ENCODE peak calls at places on chromosomes 16 and 17, in nine cellular contexts. One of them, this sample, is unnamed.
A peak's percentile ranks its signal among the peaks of the same experiment; 100 is the strongest.

GRCh38 chr16:595942-596735 is 6.3 kb downstream of the RAB40C start:
- DNase-seq in IMR-90: no peak
- DNase-seq in tibial nerve: no peak
- DNase-seq in ovary: no peak
- DNase-seq in psoas muscle: no peak
- DNase-seq in MM.1S: no peak
- DNase-seq in left lung: peak; percentile 80
- DNase-seq in endodermal cell: no peak
- DNase-seq in cardiac muscle cell: no peak
- DNase-seq in this sample: no peak

GRCh38 chr17:38601539-38602351 is 4.0 kb downstream of the SRCIN1 start:
- DNase-seq in IMR-90: no peak
- DNase-seq in tibial nerve: no peak
- DNase-seq in ovary: no peak
- DNase-seq in psoas muscle: no peak
- DNase-seq in MM.1S: no peak
- DNase-seq in left lung: no peak
- DNase-seq in endodermal cell: peak; percentile 89
- DNase-seq in cardiac muscle cell: peak; percentile 33
- DNase-seq in this sample: no peak

GRCh38 chr16:13335894-13336293 is 434.5 kb downstream of the SHISA9 start:
- DNase-seq in IMR-90: no peak
- DNase-seq in tibial nerve: no peak
- DNase-seq in ovary: no peak
- DNase-seq in psoas muscle: no peak
- DNase-seq in MM.1S: no peak
- DNase-seq in left lung: no peak
- DNase-seq in endodermal cell: no peak
- DNase-seq in cardiac muscle cell: no peak
- DNase-seq in this sample: no peak

GRCh38 chr16:69839798-69840409 is 77.8 kb downstream of the WWP2 start:
- DNase-seq in IMR-90: no peak
- DNase-seq in tibial nerve: no peak
- DNase-seq in ovary: no peak
- DNase-seq in psoas muscle: peak; percentile 34
- DNase-seq in MM.1S: no peak
- DNase-seq in left lung: no peak
- DNase-seq in endodermal cell: no peak
- DNase-seq in cardiac muscle cell: no peak
- DNase-seq in this sample: no peak

GRCh38 chr16:50301626-50302471 is 35.5 kb downstream of the ADCY7 start:
- DNase-seq in IMR-90: peak; percentile 86
- DNase-seq in tibial nerve: no peak
- DNase-seq in ovary: peak; percentile 20
- DNase-seq in psoas muscle: peak; percentile 66
- DNase-seq in MM.1S: no peak
- DNase-seq in left lung: peak; percentile 79
- DNase-seq in endodermal cell: peak; percentile 38
- DNase-seq in cardiac muscle cell: peak; percentile 75
- DNase-seq in this sample: no peak

GRCh38 chr17:2123467-2124251 is 68.8 kb downstream of the HIC1 start:
- DNase-seq in IMR-90: peak; percentile 34
- DNase-seq in tibial nerve: no peak
- DNase-seq in ovary: no peak
- DNase-seq in psoas muscle: no peak
- DNase-seq in MM.1S: no peak
- DNase-seq in left lung: no peak
- DNase-seq in endodermal cell: peak; percentile 63
- DNase-seq in cardiac muscle cell: peak; percentile 48
- DNase-seq in this sample: no peak

GRCh38 chr16:73028721-73029361 is 19.1 kb downstream of the ZFHX3 start:
- DNase-seq in IMR-90: no peak
- DNase-seq in tibial nerve: no peak
- DNase-seq in ovary: no peak
- DNase-seq in psoas muscle: no peak
- DNase-seq in MM.1S: no peak
- DNase-seq in left lung: no peak
- DNase-seq in endodermal cell: peak; percentile 64
- DNase-seq in cardiac muscle cell: no peak
- DNase-seq in this sample: no peak

GRCh38 chr17:78414178-78415162 is 36.0 kb downstream of the PGS1 start:
- DNase-seq in IMR-90: no peak
- DNase-seq in tibial nerve: no peak
- DNase-seq in ovary: no peak
- DNase-seq in psoas muscle: no peak
- DNase-seq in MM.1S: no peak
- DNase-seq in left lung: peak; percentile 83
- DNase-seq in endodermal cell: no peak
- DNase-seq in cardiac muscle cell: no peak
- DNase-seq in this sample: peak; percentile 40

GRCh38 chr16:58937661-58938060 is 203.5 kb upstream of the GOT2 start:
- DNase-seq in IMR-90: no peak
- DNase-seq in tibial nerve: no peak
- DNase-seq in ovary: no peak
- DNase-seq in psoas muscle: no peak
- DNase-seq in MM.1S: no peak
- DNase-seq in left lung: no peak
- DNase-seq in endodermal cell: no peak
- DNase-seq in cardiac muscle cell: no peak
- DNase-seq in this sample: no peak

GRCh38 chr16:1273816-1274215 is 17.9 kb downstream of the TPSD1 start:
- DNase-seq in IMR-90: no peak
- DNase-seq in tibial nerve: no peak
- DNase-seq in ovary: no peak
- DNase-seq in psoas muscle: no peak
- DNase-seq in MM.1S: no peak
- DNase-seq in left lung: no peak
- DNase-seq in endodermal cell: no peak
- DNase-seq in cardiac muscle cell: no peak
- DNase-seq in this sample: no peak

GRCh38 chr16:55515110-55515509 is 6.2 kb downstream of the LPCAT2 start:
- DNase-seq in IMR-90: peak; percentile 54
- DNase-seq in tibial nerve: no peak
- DNase-seq in ovary: no peak
- DNase-seq in psoas muscle: no peak
- DNase-seq in MM.1S: no peak
- DNase-seq in left lung: no peak
- DNase-seq in endodermal cell: no peak
- DNase-seq in cardiac muscle cell: no peak
- DNase-seq in this sample: no peak

GRCh38 chr16:15925631-15926030 is 23.8 kb upstream of the ABCC1 start:
- DNase-seq in IMR-90: no peak
- DNase-seq in tibial nerve: no peak
- DNase-seq in ovary: no peak
- DNase-seq in psoas muscle: no peak
- DNase-seq in MM.1S: no peak
- DNase-seq in left lung: no peak
- DNase-seq in endodermal cell: no peak
- DNase-seq in cardiac muscle cell: no peak
- DNase-seq in this sample: no peak

GRCh38 chr16:17194190-17194780 is 276.5 kb downstream of the XYLT1 start:
- DNase-seq in IMR-90: peak; percentile 16
- DNase-seq in tibial nerve: peak; percentile 31
- DNase-seq in ovary: peak; percentile 47
- DNase-seq in psoas muscle: peak; percentile 38
- DNase-seq in MM.1S: no peak
- DNase-seq in left lung: peak; percentile 83
- DNase-seq in endodermal cell: peak; percentile 91
- DNase-seq in cardiac muscle cell: peak; percentile 13
- DNase-seq in this sample: peak; percentile 53

GRCh38 chr16:50548659-50549560 is 714 bp downstream of the NKD1 start:
- DNase-seq in IMR-90: no peak
- DNase-seq in tibial nerve: no peak
- DNase-seq in ovary: peak; percentile 55
- DNase-seq in psoas muscle: no peak
- DNase-seq in MM.1S: no peak
- DNase-seq in left lung: no peak
- DNase-seq in endodermal cell: no peak
- DNase-seq in cardiac muscle cell: peak; percentile 18
- DNase-seq in this sample: peak; percentile 6

GRCh38 chr17:75774471-75774987 is 9.5 kb upstream of the GALK1 start:
- DNase-seq in IMR-90: no peak
- DNase-seq in tibial nerve: no peak
- DNase-seq in ovary: peak; percentile 52
- DNase-seq in psoas muscle: no peak
- DNase-seq in MM.1S: no peak
- DNase-seq in left lung: no peak
- DNase-seq in endodermal cell: no peak
- DNase-seq in cardiac muscle cell: no peak
- DNase-seq in this sample: no peak

GRCh38 chr17:75774988-75775668 is 9.5 kb upstream of the UNK start:
- DNase-seq in IMR-90: peak; percentile 44
- DNase-seq in tibial nerve: peak; percentile 8
- DNase-seq in ovary: peak; percentile 56
- DNase-seq in psoas muscle: no peak
- DNase-seq in MM.1S: no peak
- DNase-seq in left lung: no peak
- DNase-seq in endodermal cell: peak; percentile 85
- DNase-seq in cardiac muscle cell: peak; percentile 56
- DNase-seq in this sample: no peak

GRCh38 chr17:75777243-75777922 is 7.2 kb upstream of the UNK start:
- DNase-seq in IMR-90: no peak
- DNase-seq in tibial nerve: no peak
- DNase-seq in ovary: no peak
- DNase-seq in psoas muscle: no peak
- DNase-seq in MM.1S: no peak
- DNase-seq in left lung: no peak
- DNase-seq in endodermal cell: no peak
- DNase-seq in cardiac muscle cell: peak; percentile 51
- DNase-seq in this sample: no peak

GRCh38 chr17:75778861-75779249 is 5.8 kb upstream of the UNK start:
- DNase-seq in IMR-90: peak; percentile 35
- DNase-seq in tibial nerve: no peak
- DNase-seq in ovary: no peak
- DNase-seq in psoas muscle: no peak
- DNase-seq in MM.1S: peak; percentile 74
- DNase-seq in left lung: no peak
- DNase-seq in endodermal cell: no peak
- DNase-seq in cardiac muscle cell: no peak
- DNase-seq in this sample: peak; percentile 36

GRCh38 chr17:75776399-75777242 is 8.0 kb upstream of the UNK start:
- DNase-seq in IMR-90: no peak
- DNase-seq in tibial nerve: no peak
- DNase-seq in ovary: peak; percentile 57
- DNase-seq in psoas muscle: no peak
- DNase-seq in MM.1S: no peak
- DNase-seq in left lung: no peak
- DNase-seq in endodermal cell: peak; percentile 61
- DNase-seq in cardiac muscle cell: peak; percentile 55
- DNase-seq in this sample: peak; percentile 25
- H3K27ac ChIP-seq in IMR-90: no peak overlapping the region
- H3K27ac ChIP-seq in tibial nerve: peak overlapping the region; percentile 61
- H3K27ac ChIP-seq in ovary: no peak overlapping the region
- H3K27ac ChIP-seq in psoas muscle: peak overlapping the region; percentile 99
- H3K27ac ChIP-seq in MM.1S: no peak overlapping the region
- H3K27ac ChIP-seq in left lung: peak overlapping the region; percentile 48
- H3K27ac ChIP-seq in endodermal cell: no peak overlapping the region
- H3K27ac ChIP-seq in cardiac muscle cell: peak overlapping the region; percentile 36
- H3K27ac ChIP-seq in this sample: peak overlapping the region; percentile 17

GRCh38 chr16:85347213-85347591 is 234.9 kb upstream of the CIBAR2 start:
- DNase-seq in IMR-90: no peak
- DNase-seq in tibial nerve: no peak
- DNase-seq in ovary: no peak
- DNase-seq in psoas muscle: no peak
- DNase-seq in MM.1S: no peak
- DNase-seq in left lung: peak; percentile 80
- DNase-seq in endodermal cell: peak; percentile 86
- DNase-seq in cardiac muscle cell: peak; percentile 31
- DNase-seq in this sample: no peak
- TF ChIP-seq CTCF in IMR-90: peak; percentile 42
- TF ChIP-seq CTCF in tibial nerve: no peak
- TF ChIP-seq CTCF in ovary: no peak
- TF ChIP-seq CTCF in psoas muscle: peak; percentile 11
- TF ChIP-seq CTCF in MM.1S: no peak
- TF ChIP-seq CTCF in left lung: peak; percentile 25
- TF ChIP-seq CTCF in endodermal cell: peak; percentile 84
- TF ChIP-seq CTCF in cardiac muscle cell: peak; percentile 47
- TF ChIP-seq CTCF in this sample: no peak

DNA sequence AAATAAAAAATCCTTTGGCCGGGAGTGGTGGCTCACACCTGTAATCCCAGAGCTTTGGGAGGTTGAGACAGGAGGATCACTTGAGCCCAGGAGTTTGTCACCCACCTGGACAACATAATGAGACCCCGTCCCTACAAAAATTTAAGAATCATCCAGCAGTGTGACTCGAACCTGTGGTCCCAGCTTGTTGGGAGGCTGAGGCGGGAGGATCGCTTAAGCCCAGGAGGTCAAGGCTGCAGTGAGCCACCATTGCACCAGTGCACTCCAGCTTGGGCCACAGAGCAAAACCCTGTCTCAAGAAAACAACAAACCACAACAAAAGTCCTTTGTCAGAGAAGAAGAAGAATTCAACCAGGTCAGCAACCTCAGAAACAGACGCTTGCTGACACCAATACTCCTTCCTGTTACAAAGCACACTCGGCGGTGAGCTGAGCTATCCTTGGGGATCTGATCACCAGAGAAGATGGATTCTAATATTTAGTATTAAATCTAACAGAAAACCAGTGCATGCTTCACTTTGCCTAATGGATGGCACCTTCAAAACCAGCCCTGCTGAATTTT is 12.9 kb upstream of the PVALEF start:
- DNase-seq in IMR-90: no peak
- DNase-seq in tibial nerve: no peak
- DNase-seq in ovary: no peak
- DNase-seq in psoas muscle: no peak
- DNase-seq in MM.1S: peak; percentile 70
- DNase-seq in left lung: peak; percentile 43
- DNase-seq in endodermal cell: no peak
- DNase-seq in cardiac muscle cell: no peak
- DNase-seq in this sample: no peak
- H3K27ac ChIP-seq in IMR-90: no peak overlapping the region
- H3K27ac ChIP-seq in tibial nerve: no peak overlapping the region
- H3K27ac ChIP-seq in ovary: no peak overlapping the region
- H3K27ac ChIP-seq in psoas muscle: no peak overlapping the region
- H3K27ac ChIP-seq in MM.1S: no peak overlapping the region
- H3K27ac ChIP-seq in left lung: peak overlapping the region; percentile 84
- H3K27ac ChIP-seq in endodermal cell: no peak overlapping the region
- H3K27ac ChIP-seq in cardiac muscle cell: no peak overlapping the region
- H3K27ac ChIP-seq in this sample: no peak overlapping the region

DNA sequence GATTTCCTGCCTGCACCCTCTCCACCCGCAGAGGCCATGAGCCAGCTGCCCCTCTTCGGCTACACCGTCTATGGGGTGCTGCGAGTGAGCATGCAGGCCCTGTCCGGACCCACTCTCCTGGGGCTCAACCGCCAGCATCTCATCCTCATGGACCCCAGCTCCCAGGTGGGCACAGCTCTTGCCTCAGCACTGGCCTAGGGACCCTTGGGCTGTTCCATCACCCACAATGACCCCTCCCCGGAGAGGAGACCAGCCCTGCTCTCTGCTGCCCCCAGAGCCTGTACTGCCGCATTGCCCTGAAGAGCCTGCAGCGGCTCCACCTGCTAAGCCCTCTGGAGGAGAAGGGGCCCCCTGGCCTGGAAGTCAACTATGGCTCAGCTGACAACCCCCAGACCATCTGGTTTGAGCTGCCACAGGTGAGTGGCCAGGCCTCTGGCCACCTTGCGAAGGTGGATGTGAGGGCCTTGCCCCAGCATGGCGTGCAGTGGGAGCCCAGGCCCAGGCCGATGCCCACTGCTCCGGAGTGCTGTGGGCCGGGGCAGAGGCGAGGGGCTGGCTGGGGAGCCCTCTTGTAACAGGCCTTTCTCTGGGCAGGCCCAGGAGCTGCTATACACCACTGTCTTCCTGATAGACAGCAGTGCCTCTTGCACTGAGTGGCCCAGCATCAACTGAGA is 7.3 kb upstream of the SMIM5 start:
- DNase-seq in IMR-90: peak; percentile 4
- DNase-seq in tibial nerve: no peak
- DNase-seq in ovary: no peak
- DNase-seq in psoas muscle: no peak
- DNase-seq in MM.1S: peak; percentile 33
- DNase-seq in left lung: no peak
- DNase-seq in endodermal cell: peak; percentile 95
- DNase-seq in cardiac muscle cell: peak; percentile 17
- DNase-seq in this sample: no peak
- TF ChIP-seq CTCF in IMR-90: peak; percentile 56
- TF ChIP-seq CTCF in tibial nerve: peak; percentile 50
- TF ChIP-seq CTCF in ovary: no peak
- TF ChIP-seq CTCF in psoas muscle: peak; percentile 35
- TF ChIP-seq CTCF in MM.1S: peak; percentile 56
- TF ChIP-seq CTCF in left lung: peak; percentile 51
- TF ChIP-seq CTCF in endodermal cell: peak; percentile 89
- TF ChIP-seq CTCF in cardiac muscle cell: peak; percentile 79
- TF ChIP-seq CTCF in this sample: peak; percentile 26